ENCODE peak calls at places on chromosome 7, in five cellular contexts. J is tibial artery, P is colonic mucosa, E is neural progenitor cell, V is prostate gland. C is an unnamed sample. For H3K4me1, the result is how much of the 10 kb centered on the place peaks cover.

GRCh38 chr7:80357530-80357929 is 154.3 kb downstream of the GNAT3 start:
- DNase-seq in E (no peak), V (no peak), J (no peak), P (no peak), C (no peak)

GRCh38 chr7:107995184-107996071 is 7.5 kb downstream of the LAMB1 start:
- DNase-seq in V (no peak), P (no peak), E (peak), J (no peak), C (no peak)

GRCh38 chr7:32618470-32618869 is 123.2 kb downstream of the AVL9 start:
- DNase-seq in V (no peak), E (no peak), J (no peak), P (no peak), C (no peak)

GRCh38 chr7:101200862-101201599 is at the start of gene MOGAT3:
- DNase-seq in J (no peak), E (no peak), V (no peak), P (peak), C (no peak)

GRCh38 chr7:107045980-107046379 is 1.5 kb downstream of the PRKAR2B start:
- DNase-seq in J (no peak), V (no peak), E (no peak), P (peak), C (no peak)

GRCh38 chr7:116423499-116423898 is 76.0 kb upstream of the CAV2 start:
- DNase-seq in V (no peak), P (no peak), J (no peak), E (no peak), C (no peak)

GRCh38 chr7:55052081-55052480 is 33.3 kb downstream of the EGFR start:
- DNase-seq in P (no peak), V (no peak), E (no peak), J (no peak), C (no peak)

GRCh38 chr7:39709768-39710291 is 86.5 kb downstream of the RALA start:
- DNase-seq in E (peak), P (no peak), J (no peak), V (no peak), C (no peak)

GRCh38 chr7:7791523-7791922 is 73.1 kb upstream of the RPA3 start:
- DNase-seq in V (no peak), P (no peak), E (no peak), J (no peak), C (no peak)

GRCh38 chr7:116512524-116513188 is 12.2 kb upstream of the CAV1 start:
- DNase-seq in J (no peak), V (no peak), P (no peak), E (no peak), C (no peak)

GRCh38 chr7:12741951-12742575 is 54.6 kb downstream of the ARL4A start:
- DNase-seq in P (no peak), E (no peak), J (no peak), V (no peak), C (no peak)

DNA sequence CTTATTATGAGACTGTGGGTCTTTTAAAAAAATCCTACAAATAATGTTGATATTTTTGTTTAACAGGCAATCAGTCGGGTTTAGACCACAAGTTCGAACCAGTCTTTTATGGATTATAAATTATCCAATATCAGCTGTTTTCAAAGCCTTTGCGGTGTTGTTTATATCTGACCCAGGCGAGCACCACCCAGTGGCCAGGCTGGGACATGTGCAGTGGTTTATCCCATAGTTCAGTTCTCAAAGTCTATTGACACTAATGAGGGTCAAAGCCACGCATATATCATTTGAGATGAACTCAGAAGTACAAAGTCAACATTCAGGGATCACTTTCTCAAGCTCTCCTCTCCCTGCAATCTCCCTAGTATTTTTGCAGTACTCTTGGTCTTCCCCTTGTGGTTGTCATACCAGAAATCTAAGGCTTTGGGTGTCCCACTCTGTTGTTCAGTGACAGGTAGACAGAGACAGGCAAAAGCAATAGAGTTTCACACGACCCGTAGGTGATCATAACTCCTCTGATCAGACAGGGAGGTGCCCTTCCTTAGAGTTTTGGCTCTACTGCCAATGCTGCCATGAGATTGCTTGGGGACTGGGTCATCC is 117.4 kb upstream of the POM121L12 start:
- DNase-seq in E (peak), P (no peak), J (no peak), V (no peak), C (no peak)
- TF ChIP-seq CTCF in E (peak), P (peak), J (no peak), V (no peak), C (no peak)

DNA sequence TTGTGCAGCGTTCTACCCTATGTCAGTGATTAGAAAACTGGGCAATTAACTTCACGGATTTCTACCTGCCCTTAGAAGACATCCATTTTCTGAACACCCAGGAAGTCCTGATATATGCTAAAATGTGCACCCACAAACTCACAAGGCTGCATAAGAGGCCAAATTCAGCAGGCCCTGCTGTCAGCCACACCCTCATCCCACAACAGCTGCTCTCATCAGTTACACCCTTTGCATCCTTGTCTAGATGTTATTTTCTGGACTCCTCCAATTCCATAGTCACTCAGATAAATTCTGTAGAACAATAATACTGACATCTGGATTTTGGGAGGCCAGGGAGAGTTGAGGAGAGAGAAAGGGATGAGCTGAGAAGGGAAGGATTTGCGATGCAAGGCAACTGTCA is 208.9 kb downstream of the TAX1BP1 start:
- DNase-seq in J (no peak), E (no peak), V (no peak), P (no peak), C (no peak)
- H3K4me1 ChIP-seq in J (under half), E (under half), V (under half), P (under half), C (under half)

GRCh38 chr7:128694742-128695141 is 22.6 kb downstream of the GARIN1A start:
- DNase-seq in J (no peak), E (no peak), P (no peak), V (no peak), C (no peak)
- TF ChIP-seq CTCF in J (no peak), E (no peak), P (no peak), V (no peak), C (no peak)

GRCh38 chr7:151683615-151684407 is 164.1 kb upstream of the RHEB start:
- DNase-seq in J (peak), V (no peak), P (no peak), E (no peak), C (no peak)
- H3K4me1 ChIP-seq in J (under half), V (under half), P (under half), E (under half), C (under half)

GRCh38 chr7:151264615-151265014 is 16.1 kb upstream of the SMARCD3 start:
- DNase-seq in P (no peak), J (no peak), V (no peak), E (no peak), C (no peak)
- TF ChIP-seq CTCF in P (no peak), J (no peak), V (no peak), E (no peak), C (no peak)

DNA sequence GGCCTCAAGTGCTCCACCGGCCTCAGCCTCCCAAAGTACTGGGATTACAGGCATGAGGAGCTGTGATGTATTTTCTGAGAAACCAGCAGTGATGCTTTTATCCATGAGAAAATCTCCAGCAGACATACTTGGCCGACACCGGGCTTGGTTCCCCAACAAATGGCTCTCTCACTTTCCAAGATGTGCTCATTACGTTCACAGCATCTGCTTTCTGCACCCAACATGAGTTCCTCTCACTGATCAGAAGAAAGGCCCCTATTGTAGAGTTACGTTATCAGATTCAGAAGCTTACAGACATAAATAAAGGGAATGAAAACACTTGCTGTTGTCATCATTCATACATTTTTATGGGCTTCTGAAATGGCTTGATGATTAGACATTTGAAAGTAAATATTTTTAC is 95.0 kb downstream of the CALD1 start:
- DNase-seq in E (no peak), P (no peak), J (no peak), V (no peak), C (no peak)
- H3K4me1 ChIP-seq in E (under half), P (under half), J (half or more), V (under half), C (under half)

GRCh38 chr7:112789824-112790650 is at the start of gene TMEM168:
- DNase-seq in E (peak), V (peak), J (peak), P (peak), C (peak)
- TF ChIP-seq CTCF in E (no peak), V (no peak), J (no peak), P (no peak), C (peak)

GRCh38 chr7:92695308-92696261 is 105.4 kb upstream of the FAM133B start:
- DNase-seq in E (peak), J (peak), P (peak), V (peak), C (no peak)

GRCh38 chr7:92696584-92696983 is 106.4 kb upstream of the FAM133B start:
- DNase-seq in V (no peak), J (no peak), P (no peak), E (no peak), C (no peak)

GRCh38 chr7:92694211-92694610 is 104.0 kb upstream of the FAM133B start:
- DNase-seq in J (no peak), E (no peak), P (no peak), V (no peak), C (no peak)

GRCh38 chr7:92691578-92691977 is 101.4 kb upstream of the FAM133B start:
- DNase-seq in P (peak), J (no peak), V (peak), E (peak), C (no peak)

GRCh38 chr7:92693519-92693918 is 103.3 kb upstream of the FAM133B start:
- DNase-seq in E (no peak), J (no peak), V (no peak), P (no peak), C (no peak)
- H3K4me1 ChIP-seq in E (under half), J (under half), V (under half), P (under half), C (under half)

GRCh38 chr7:66088861-66089838 is 13.5 kb downstream of the ASL start:
- DNase-seq in P (no peak), J (no peak), E (no peak), V (no peak), C (no peak)

GRCh38 chr7:66082886-66083415 is 7.3 kb downstream of the ASL start:
- DNase-seq in E (no peak), V (no peak), P (no peak), J (no peak), C (no peak)

GRCh38 chr7:66078067-66078466 is 2.4 kb downstream of the ASL start:
- DNase-seq in J (no peak), V (no peak), E (no peak), P (no peak), C (no peak)

GRCh38 chr7:66082083-66082482 is 6.5 kb downstream of the ASL start:
- DNase-seq in J (no peak), P (no peak), E (no peak), V (no peak), C (no peak)

DNA sequence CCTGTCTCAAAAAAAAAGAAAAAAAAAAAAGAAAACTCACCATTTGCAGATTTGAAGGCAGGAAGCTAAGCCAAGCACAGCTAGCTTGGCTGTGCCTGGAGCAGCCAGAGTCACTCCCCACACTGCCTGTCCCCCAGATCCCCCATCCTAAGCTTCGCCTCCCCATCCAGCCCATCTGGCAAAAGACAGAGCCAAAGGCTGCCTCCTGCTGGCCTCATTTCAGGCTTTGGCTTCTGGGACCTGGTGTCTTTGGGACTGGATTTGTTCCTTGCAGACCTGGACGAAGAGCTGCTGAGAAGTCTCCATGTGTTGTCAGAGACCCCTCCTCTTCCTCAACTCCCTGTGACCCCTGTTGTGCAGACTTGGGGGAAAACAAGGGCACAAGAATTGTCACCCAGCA is 8.1 kb downstream of the ASL start:
- DNase-seq in J (no peak), V (no peak), E (no peak), P (no peak), C (no peak)
- TF ChIP-seq CTCF in J (no peak), V (no peak), E (no peak), P (no peak), C (no peak)

GRCh38 chr7:69759373-69759772 is 161.1 kb downstream of the AUTS2 start:
- DNase-seq in J (no peak), P (no peak), V (no peak), E (no peak), C (no peak)

GRCh38 chr7:69757990-69758430 is 159.7 kb downstream of the AUTS2 start:
- DNase-seq in P (no peak), V (no peak), E (no peak), J (no peak), C (no peak)

GRCh38 chr7:69754476-69754875 is 156.2 kb downstream of the AUTS2 start:
- DNase-seq in P (no peak), E (no peak), V (no peak), J (no peak), C (no peak)

GRCh38 chr7:69756235-69756634 is 158.0 kb downstream of the AUTS2 start:
- DNase-seq in V (no peak), E (peak), J (no peak), P (no peak), C (no peak)

DNA sequence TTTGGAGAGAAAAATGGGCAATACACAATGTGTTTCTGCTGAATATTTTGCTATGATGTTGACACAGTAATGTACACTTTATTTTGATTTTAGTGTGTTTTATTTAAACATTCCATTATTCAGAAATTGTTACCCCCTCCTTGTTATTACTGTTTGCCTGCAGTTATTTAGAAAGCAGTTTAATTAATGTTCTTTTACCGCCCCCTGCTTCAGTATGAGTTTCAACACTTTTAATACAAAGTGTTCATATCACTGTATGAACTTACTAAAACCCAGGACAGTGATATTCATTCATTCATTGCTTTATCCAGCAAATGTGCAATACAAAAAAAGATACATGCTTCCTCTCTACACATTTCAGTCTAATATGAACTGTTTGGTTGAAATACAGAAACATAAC is 159.3 kb downstream of the AUTS2 start:
- DNase-seq in J (no peak), V (no peak), E (no peak), P (no peak), C (no peak)
- H3K4me1 ChIP-seq in J (under half), V (under half), E (under half), P (under half), C (under half)